ENCODE peak calls at places on chromosomes 7 and 10, in six cellular contexts. One of them, this sample, is unnamed.

GRCh38 chr10:23412223-23412622 is 26.7 kb upstream of the OTUD1 start:
- DNase-seq in SJSA1: no peak
- DNase-seq in NCI-H1417: no peak
- DNase-seq in stimulated activated CD8-positive, alpha-beta memory T cell treated with anti-CD3 and anti-CD28 coated beads, Interleukin-7, amount 100 ng/mL, for 4 hours: no peak
- DNase-seq in DMS153: no peak
- DNase-seq in GM13976: no peak
- DNase-seq in this sample: no peak

GRCh38 chr7:27462575-27463270 is 200.0 kb downstream of the HIBADH start:
- DNase-seq in stimulated activated CD8-positive, alpha-beta memory T cell treated with anti-CD3 and anti-CD28 coated beads, Interleukin-7, amount 100 ng/mL, for 4 hours: no peak
- DNase-seq in SJSA1: peak; percentile 31
- DNase-seq in NCI-H1417: no peak
- DNase-seq in GM13976: no peak
- DNase-seq in DMS153: no peak
- DNase-seq in this sample: peak; percentile 18

GRCh38 chr10:114306116-114306973 is 67.3 kb downstream of the VWA2 start:
- DNase-seq in stimulated activated CD8-positive, alpha-beta memory T cell treated with anti-CD3 and anti-CD28 coated beads, Interleukin-7, amount 100 ng/mL, for 4 hours: no peak
- DNase-seq in DMS153: no peak
- DNase-seq in GM13976: no peak
- DNase-seq in NCI-H1417: no peak
- DNase-seq in SJSA1: peak; percentile 94
- DNase-seq in this sample: no peak

GRCh38 chr7:99359465-99360154 is 14.9 kb upstream of the ARPC1B start:
- DNase-seq in DMS153: no peak
- DNase-seq in NCI-H1417: no peak
- DNase-seq in SJSA1: no peak
- DNase-seq in GM13976: no peak
- DNase-seq in stimulated activated CD8-positive, alpha-beta memory T cell treated with anti-CD3 and anti-CD28 coated beads, Interleukin-7, amount 100 ng/mL, for 4 hours: no peak
- DNase-seq in this sample: no peak

GRCh38 chr7:150390206-150390605 is 11.1 kb downstream of the ZNF775 start:
- DNase-seq in NCI-H1417: no peak
- DNase-seq in GM13976: no peak
- DNase-seq in stimulated activated CD8-positive, alpha-beta memory T cell treated with anti-CD3 and anti-CD28 coated beads, Interleukin-7, amount 100 ng/mL, for 4 hours: no peak
- DNase-seq in DMS153: no peak
- DNase-seq in SJSA1: no peak
- DNase-seq in this sample: no peak

GRCh38 chr10:85611093-85611740 is 755.4 kb downstream of the GRID1 start:
- DNase-seq in SJSA1: peak; percentile 62
- DNase-seq in stimulated activated CD8-positive, alpha-beta memory T cell treated with anti-CD3 and anti-CD28 coated beads, Interleukin-7, amount 100 ng/mL, for 4 hours: no peak
- DNase-seq in GM13976: no peak
- DNase-seq in DMS153: no peak
- DNase-seq in NCI-H1417: no peak
- DNase-seq in this sample: no peak

GRCh38 chr10:78802866-78803265 is 265.9 kb upstream of the ZMIZ1 start:
- DNase-seq in stimulated activated CD8-positive, alpha-beta memory T cell treated with anti-CD3 and anti-CD28 coated beads, Interleukin-7, amount 100 ng/mL, for 4 hours: no peak
- DNase-seq in NCI-H1417: no peak
- DNase-seq in SJSA1: peak; percentile 87
- DNase-seq in GM13976: no peak
- DNase-seq in DMS153: no peak
- DNase-seq in this sample: peak; percentile 71

GRCh38 chr10:100621360-100622205 is 85.8 kb downstream of the HIF1AN start:
- DNase-seq in SJSA1: no peak
- DNase-seq in DMS153: peak; percentile 0
- DNase-seq in GM13976: no peak
- DNase-seq in NCI-H1417: no peak
- DNase-seq in stimulated activated CD8-positive, alpha-beta memory T cell treated with anti-CD3 and anti-CD28 coated beads, Interleukin-7, amount 100 ng/mL, for 4 hours: no peak
- DNase-seq in this sample: no peak

GRCh38 chr10:115141254-115141653 is 48.1 kb downstream of the ATRNL1 start:
- DNase-seq in SJSA1: no peak
- DNase-seq in GM13976: peak; percentile 13
- DNase-seq in NCI-H1417: no peak
- DNase-seq in DMS153: no peak
- DNase-seq in stimulated activated CD8-positive, alpha-beta memory T cell treated with anti-CD3 and anti-CD28 coated beads, Interleukin-7, amount 100 ng/mL, for 4 hours: no peak
- DNase-seq in this sample: no peak

GRCh38 chr10:30557884-30558283 is 71.7 kb downstream of the LYZL2 start:
- DNase-seq in GM13976: no peak
- DNase-seq in SJSA1: no peak
- DNase-seq in DMS153: no peak
- DNase-seq in NCI-H1417: no peak
- DNase-seq in stimulated activated CD8-positive, alpha-beta memory T cell treated with anti-CD3 and anti-CD28 coated beads, Interleukin-7, amount 100 ng/mL, for 4 hours: no peak
- DNase-seq in this sample: no peak

GRCh38 chr10:60359066-60359465 is 30.6 kb downstream of the ANK3 start:
- DNase-seq in DMS153: no peak
- DNase-seq in NCI-H1417: no peak
- DNase-seq in GM13976: no peak
- DNase-seq in SJSA1: no peak
- DNase-seq in stimulated activated CD8-positive, alpha-beta memory T cell treated with anti-CD3 and anti-CD28 coated beads, Interleukin-7, amount 100 ng/mL, for 4 hours: no peak
- DNase-seq in this sample: no peak

GRCh38 chr7:139321071-139321745 is 19.9 kb upstream of the FMC1 start:
- DNase-seq in SJSA1: no peak
- DNase-seq in GM13976: peak; percentile 27
- DNase-seq in DMS153: no peak
- DNase-seq in stimulated activated CD8-positive, alpha-beta memory T cell treated with anti-CD3 and anti-CD28 coated beads, Interleukin-7, amount 100 ng/mL, for 4 hours: no peak
- DNase-seq in NCI-H1417: no peak
- DNase-seq in this sample: no peak

GRCh38 chr7:123241809-123242208 is 42.0 kb upstream of the SLC13A1 start:
- DNase-seq in SJSA1: no peak
- DNase-seq in GM13976: no peak
- DNase-seq in NCI-H1417: peak; percentile 76
- DNase-seq in stimulated activated CD8-positive, alpha-beta memory T cell treated with anti-CD3 and anti-CD28 coated beads, Interleukin-7, amount 100 ng/mL, for 4 hours: no peak
- DNase-seq in DMS153: peak; percentile 24
- DNase-seq in this sample: no peak

GRCh38 chr10:100232101-100232500 is 2.7 kb upstream of the CHUK start:
- DNase-seq in stimulated activated CD8-positive, alpha-beta memory T cell treated with anti-CD3 and anti-CD28 coated beads, Interleukin-7, amount 100 ng/mL, for 4 hours: no peak
- DNase-seq in SJSA1: no peak
- DNase-seq in GM13976: no peak
- DNase-seq in DMS153: no peak
- DNase-seq in NCI-H1417: no peak
- DNase-seq in this sample: no peak

GRCh38 chr7:83419013-83419412 is 229.9 kb downstream of the SEMA3E start:
- DNase-seq in GM13976: no peak
- DNase-seq in stimulated activated CD8-positive, alpha-beta memory T cell treated with anti-CD3 and anti-CD28 coated beads, Interleukin-7, amount 100 ng/mL, for 4 hours: no peak
- DNase-seq in DMS153: no peak
- DNase-seq in NCI-H1417: no peak
- DNase-seq in SJSA1: no peak
- DNase-seq in this sample: no peak

GRCh38 chr7:126940723-126941307 is 311.9 kb downstream of the GRM8 start:
- DNase-seq in DMS153: no peak
- DNase-seq in GM13976: no peak
- DNase-seq in stimulated activated CD8-positive, alpha-beta memory T cell treated with anti-CD3 and anti-CD28 coated beads, Interleukin-7, amount 100 ng/mL, for 4 hours: no peak
- DNase-seq in NCI-H1417: no peak
- DNase-seq in SJSA1: no peak
- DNase-seq in this sample: no peak

GRCh38 chr7:129024125-129024524 is 30.8 kb downstream of the TNPO3 start:
- DNase-seq in SJSA1: no peak
- DNase-seq in DMS153: no peak
- DNase-seq in stimulated activated CD8-positive, alpha-beta memory T cell treated with anti-CD3 and anti-CD28 coated beads, Interleukin-7, amount 100 ng/mL, for 4 hours: no peak
- DNase-seq in NCI-H1417: no peak
- DNase-seq in GM13976: no peak
- DNase-seq in this sample: no peak

GRCh38 chr10:89478085-89478738 is 57.2 kb downstream of the SLC16A12 start:
- DNase-seq in SJSA1: no peak
- DNase-seq in stimulated activated CD8-positive, alpha-beta memory T cell treated with anti-CD3 and anti-CD28 coated beads, Interleukin-7, amount 100 ng/mL, for 4 hours: no peak
- DNase-seq in DMS153: no peak
- DNase-seq in GM13976: peak; percentile 35
- DNase-seq in NCI-H1417: no peak
- DNase-seq in this sample: no peak

GRCh38 chr7:85829817-85830432 is 643.1 kb upstream of the SEMA3D start:
- DNase-seq in GM13976: no peak
- DNase-seq in DMS153: no peak
- DNase-seq in NCI-H1417: peak; percentile 26
- DNase-seq in SJSA1: no peak
- DNase-seq in stimulated activated CD8-positive, alpha-beta memory T cell treated with anti-CD3 and anti-CD28 coated beads, Interleukin-7, amount 100 ng/mL, for 4 hours: no peak
- DNase-seq in this sample: no peak

GRCh38 chr10:114550756-114551290 is 107.3 kb downstream of the ABLIM1 start:
- DNase-seq in stimulated activated CD8-positive, alpha-beta memory T cell treated with anti-CD3 and anti-CD28 coated beads, Interleukin-7, amount 100 ng/mL, for 4 hours: no peak
- DNase-seq in GM13976: no peak
- DNase-seq in SJSA1: peak; percentile 48
- DNase-seq in DMS153: peak; percentile 82
- DNase-seq in NCI-H1417: no peak
- DNase-seq in this sample: no peak

GRCh38 chr7:66297579-66297978 is 92.4 kb downstream of the TPST1 start:
- DNase-seq in GM13976: no peak
- DNase-seq in stimulated activated CD8-positive, alpha-beta memory T cell treated with anti-CD3 and anti-CD28 coated beads, Interleukin-7, amount 100 ng/mL, for 4 hours: no peak
- DNase-seq in NCI-H1417: no peak
- DNase-seq in DMS153: no peak
- DNase-seq in SJSA1: no peak
- DNase-seq in this sample: no peak

GRCh38 chr10:6337382-6337781 is 134.7 kb downstream of the PFKFB3 start:
- DNase-seq in stimulated activated CD8-positive, alpha-beta memory T cell treated with anti-CD3 and anti-CD28 coated beads, Interleukin-7, amount 100 ng/mL, for 4 hours: no peak
- DNase-seq in NCI-H1417: no peak
- DNase-seq in DMS153: no peak
- DNase-seq in GM13976: no peak
- DNase-seq in SJSA1: no peak
- DNase-seq in this sample: no peak

GRCh38 chr10:21490028-21490427 is 35.5 kb downstream of the SKIDA1 start:
- DNase-seq in DMS153: no peak
- DNase-seq in GM13976: no peak
- DNase-seq in SJSA1: no peak
- DNase-seq in NCI-H1417: no peak
- DNase-seq in stimulated activated CD8-positive, alpha-beta memory T cell treated with anti-CD3 and anti-CD28 coated beads, Interleukin-7, amount 100 ng/mL, for 4 hours: no peak
- DNase-seq in this sample: no peak

This sample was measured in heart right ventricle.